ENCODE peak calls at places on chromosomes 5 and 9, in six cellular contexts. D is NCI-H1417, H is RCC 7860, J is activated T-cell treated with anti-CD3 and anti-CD28 coated beads for 48 hours, G is fibroblast of pulmonary artery, S is MCF 10A. Y is an unnamed sample.

GRCh38 chr9:5622019-5622418 is 6.9 kb upstream of the RIC1 start:
- DNase-seq in S (peak), H (peak), J (no peak), G (peak), D (no peak), Y (no peak)

GRCh38 chr9:92726971-92727715 is 37.5 kb downstream of the BICD2 start:
- DNase-seq in J (no peak), G (peak), D (no peak), H (no peak), S (no peak), Y (no peak)

GRCh38 chr5:72378636-72379289 is 58.6 kb downstream of the PTCD2 start:
- DNase-seq in G (peak), S (peak), D (no peak), J (no peak), H (peak), Y (peak)

GRCh38 chr5:53749611-53750010 is 189.2 kb downstream of the NDUFS4 start:
- DNase-seq in S (no peak), J (no peak), G (peak), D (no peak), H (no peak), Y (no peak)

GRCh38 chr9:136992819-136993369 is 672 bp downstream of the PAXX start:
- DNase-seq in H (no peak), S (no peak), J (no peak), G (no peak), D (no peak), Y (no peak)

GRCh38 chr9:36903541-36904435 is 130.3 kb downstream of the PAX5 start:
- DNase-seq in D (no peak), H (peak), G (peak), S (peak), J (peak), Y (peak)

GRCh38 chr5:17000296-17000939 is 64.3 kb upstream of the MYO10 start:
- DNase-seq in D (no peak), S (peak), J (no peak), H (peak), G (peak), Y (peak)

GRCh38 chr5:5348135-5348534 is 74.3 kb upstream of the ICE1 start:
- DNase-seq in D (no peak), H (no peak), J (no peak), G (no peak), S (no peak), Y (no peak)

GRCh38 chr5:172772112-172772906 is 1.3 kb upstream of the DUSP1 start:
- DNase-seq in H (peak), D (peak), G (peak), S (peak), J (peak), Y (no peak)

GRCh38 chr5:66596791-66597757 is 881 bp downstream of the MAST4 start:
- DNase-seq in J (no peak), G (peak), S (peak), D (peak), H (no peak), Y (no peak)

GRCh38 chr5:60066502-60066901 is 173.0 kb upstream of the PDE4D start:
- DNase-seq in J (no peak), G (peak), H (no peak), D (no peak), S (no peak), Y (no peak)

GRCh38 chr9:128882677-128883590 is 1.0 kb downstream of the LRRC8A start:
- DNase-seq in D (no peak), H (no peak), S (no peak), G (peak), J (no peak), Y (no peak)

GRCh38 chr9:34592895-34593601 is 3.5 kb upstream of the CNTFR start:
- DNase-seq in D (no peak), J (no peak), S (peak), G (no peak), H (no peak), Y (no peak)

GRCh38 chr9:72823971-72824370 is 128.9 kb downstream of the ALDH1A1 start:
- DNase-seq in J (no peak), D (no peak), H (no peak), S (no peak), G (no peak), Y (no peak)

GRCh38 chr9:135482015-135482754 is 2.6 kb downstream of the PPP1R26 start:
- DNase-seq in J (no peak), D (no peak), S (no peak), G (no peak), H (no peak), Y (no peak)

GRCh38 chr9:78292026-78292425 is 4.9 kb upstream of the PSAT1 start:
- DNase-seq in J (no peak), D (peak), S (no peak), H (no peak), G (no peak), Y (no peak)

GRCh38 chr5:23204111-23204510 is 303.3 kb upstream of the PRDM9 start:
- DNase-seq in G (no peak), S (no peak), H (no peak), D (no peak), J (no peak), Y (no peak)

GRCh38 chr9:109856785-109857184 is 76.8 kb downstream of the PALM2AKAP2 start:
- DNase-seq in J (no peak), D (no peak), H (no peak), G (peak), S (no peak), Y (no peak)

GRCh38 chr9:128553695-128554094 is 1.3 kb downstream of the SPTAN1 start:
- DNase-seq in G (peak), S (peak), H (peak), D (no peak), J (no peak), Y (no peak)

GRCh38 chr5:154818459-154819116 is 31.8 kb downstream of the FAXDC2 start:
- DNase-seq in D (no peak), J (no peak), S (no peak), G (no peak), H (no peak), Y (no peak)

GRCh38 chr9:33924978-33925797 is 108.2 kb downstream of the UBE2R2 start:
- DNase-seq in G (peak), J (no peak), D (no peak), S (peak), H (peak), Y (peak)

GRCh38 chr5:66939094-66939493 is 257.5 kb downstream of the CD180 start:
- DNase-seq in J (no peak), S (no peak), D (no peak), H (no peak), G (no peak), Y (no peak)

GRCh38 chr9:125826850-125827249 is 79.7 kb downstream of the PBX3 start:
- DNase-seq in D (no peak), S (no peak), H (no peak), J (no peak), G (no peak), Y (no peak)

GRCh38 chr5:162231522-162231921 is 163.9 kb downstream of the GABRG2 start:
- DNase-seq in G (no peak), D (no peak), S (peak), J (no peak), H (no peak), Y (no peak)

GRCh38 chr5:44868541-44868940 is 59.8 kb downstream of the MRPS30 start:
- DNase-seq in G (no peak), D (no peak), H (no peak), S (no peak), J (no peak), Y (peak)

GRCh38 chr5:115096034-115096769 is 73.5 kb downstream of the TRIM36 start:
- DNase-seq in H (no peak), G (no peak), J (no peak), S (peak), D (no peak), Y (no peak)

GRCh38 chr5:81140942-81141341 is 92.2 kb upstream of the CKMT2 start:
- DNase-seq in D (no peak), G (peak), J (no peak), H (no peak), S (peak), Y (no peak)

GRCh38 chr9:86550411-86550810 is 196.2 kb upstream of the TUT7 start:
- DNase-seq in S (peak), J (no peak), D (no peak), H (no peak), G (peak), Y (no peak)

GRCh38 chr5:103461223-103461622 is 101.4 kb downstream of the NUDT12 start:
- DNase-seq in S (peak), H (peak), G (peak), D (no peak), J (no peak), Y (peak)

GRCh38 chr5:68798877-68799276 is 294.9 kb upstream of the SLC30A5 start:
- DNase-seq in S (no peak), H (no peak), D (no peak), G (no peak), J (no peak), Y (no peak)

GRCh38 chr5:143721960-143722359 is 90.0 kb upstream of the HMHB1 start:
- DNase-seq in H (no peak), D (no peak), S (no peak), G (no peak), J (no peak), Y (no peak)

GRCh38 chr9:30329441-30329840 is 2055.0 kb upstream of the ACO1 start:
- DNase-seq in D (no peak), S (no peak), H (no peak), G (no peak), J (no peak), Y (no peak)

GRCh38 chr5:172860520-172861443 is 26.7 kb downstream of the ERGIC1 start:
- DNase-seq in G (peak), H (peak), D (no peak), J (no peak), S (peak), Y (no peak)